ENCODE peak calls at places on chromosomes 3 and 15, in six cellular contexts. Q is central memory CD4-positive, alpha-beta T cell; G is NCI-H774; D is upper lobe of right lung; X is astrocyte of the cerebellum; Y is activated CD4-positive, alpha-beta T cell treated with anti-CD3 and anti-CD28 coated beads for 48 hours. J is an unnamed sample.

GRCh38 chr3:157160652-157161480 is 919 bp upstream of the CCNL1 start:
- DNase-seq in Q (peak), G (no peak), D (peak), X (peak), Y (peak), J (peak)

GRCh38 chr3:191961036-191961435 is 500.1 kb downstream of the PYDC2 start:
- DNase-seq in Q (no peak), G (no peak), D (no peak), X (no peak), Y (no peak), J (no peak)

GRCh38 chr3:7876741-7877297 is 624.8 kb upstream of the LMCD1 start:
- DNase-seq in Q (peak), G (no peak), D (no peak), X (no peak), Y (peak), J (no peak)

GRCh38 chr15:59941612-59942011 is 62.5 kb upstream of the FOXB1 start:
- DNase-seq in Q (no peak), G (no peak), D (no peak), X (no peak), Y (no peak), J (no peak)

GRCh38 chr3:191328963-191329653 is at the start of gene CCDC50:
- DNase-seq in Q (peak), G (peak), D (peak), X (no peak), Y (peak), J (peak)

GRCh38 chr3:155870945-155871745 is 695 bp downstream of the GMPS start:
- DNase-seq in Q (peak), G (peak), D (peak), X (no peak), Y (peak), J (no peak)

GRCh38 chr3:71385040-71385685 is 198.4 kb downstream of the FOXP1 start:
- DNase-seq in Q (no peak), G (no peak), D (no peak), X (no peak), Y (no peak), J (no peak)

GRCh38 chr15:64111679-64112050 is 15.9 kb downstream of the SNX1 start:
- DNase-seq in Q (no peak), G (no peak), D (no peak), X (no peak), Y (no peak), J (no peak)

GRCh38 chr3:156291269-156292123 is 171.1 kb downstream of the KCNAB1 start:
- DNase-seq in Q (peak), G (no peak), D (no peak), X (no peak), Y (peak), J (no peak)

GRCh38 chr3:109045271-109046051 is 72.5 kb downstream of the MORC1 start:
- DNase-seq in Q (no peak), G (no peak), D (no peak), X (no peak), Y (no peak), J (no peak)

GRCh38 chr15:39260791-39261190 is 320.1 kb upstream of the THBS1 start:
- DNase-seq in Q (no peak), G (no peak), D (no peak), X (no peak), Y (no peak), J (no peak)

GRCh38 chr3:122295286-122295685 is 29.8 kb upstream of the CSTA start:
- DNase-seq in Q (no peak), G (no peak), D (no peak), X (no peak), Y (no peak), J (no peak)

GRCh38 chr3:142844339-142844977 is 44.4 kb downstream of the PCOLCE2 start:
- DNase-seq in Q (no peak), G (no peak), D (no peak), X (no peak), Y (peak), J (no peak)